ENCODE peak calls at places on chromosomes 13 and 19, in five cellular contexts. L, C, B, Y and T are unnamed samples.

GRCh38 chr19:3284759-3285646 is 60.5 kb downstream of the CELF5 start:
- DNase-seq in L (peak), C (no peak), B (peak), Y (no peak), T (no peak)

GRCh38 chr13:106155411-106155810 is 380.1 kb downstream of the EFNB2 start:
- DNase-seq in L (peak), C (no peak), B (no peak), Y (no peak), T (no peak)

GRCh38 chr13:19150712-19151228 is 30.9 kb downstream of the TUBA3C start:
- DNase-seq in L (no peak), C (no peak), B (no peak), Y (no peak), T (no peak)

GRCh38 chr13:73934215-73934623 is 200.0 kb downstream of the KLF12 start:
- DNase-seq in L (peak), C (no peak), B (no peak), Y (no peak), T (no peak)

GRCh38 chr19:3059653-3060052 is 2.6 kb downstream of the TLE5 start:
- DNase-seq in L (no peak), C (no peak), B (no peak), Y (no peak), T (no peak)

GRCh38 chr19:19343762-19344161 is 23.1 kb downstream of the MAU2 start:
- DNase-seq in L (no peak), C (no peak), B (no peak), Y (no peak), T (no peak)

GRCh38 chr13:30804474-30804873 is 69.1 kb downstream of the ALOX5AP start:
- DNase-seq in L (no peak), C (no peak), B (no peak), Y (no peak), T (no peak)

GRCh38 chr13:36919833-36920611 is at the start of gene SMAD9:
- DNase-seq in L (peak), C (no peak), B (peak), Y (no peak), T (no peak)

GRCh38 chr13:24997367-24997967 is 98.5 kb upstream of the PABPC3 start:
- DNase-seq in L (peak), C (peak), B (no peak), Y (no peak), T (peak)

GRCh38 chr13:102651892-102652291 is 43.0 kb downstream of the METTL21C start:
- DNase-seq in L (peak), C (peak), B (peak), Y (no peak), T (no peak)

GRCh38 chr19:5624741-5625140 is 1.9 kb downstream of the SAFB start:
- DNase-seq in L (no peak), C (no peak), B (no peak), Y (no peak), T (no peak)

GRCh38 chr19:8052464-8052859 is at the start of gene CCL25:
- DNase-seq in L (no peak), C (no peak), B (no peak), Y (no peak), T (no peak)

GRCh38 chr19:38290631-38291147 is 13.4 kb upstream of the C19orf33 start:
- DNase-seq in L (peak), C (peak), B (no peak), Y (no peak), T (peak)

GRCh38 chr13:50069255-50069654 is 54.0 kb downstream of the KCNRG start:
- DNase-seq in L (no peak), C (no peak), B (no peak), Y (no peak), T (no peak)

GRCh38 chr13:100506154-100506553 is 82.4 kb downstream of the GGACT start:
- DNase-seq in L (no peak), C (no peak), B (no peak), Y (no peak), T (no peak)

GRCh38 chr19:16378291-16378889 is 53.8 kb downstream of the KLF2 start:
- DNase-seq in L (no peak), C (no peak), B (no peak), Y (no peak), T (no peak)

GRCh38 chr13:41059466-41059865 is 1.8 kb upstream of the WBP4 start:
- DNase-seq in L (no peak), C (no peak), B (no peak), Y (no peak), T (no peak)

GRCh38 chr19:41801682-41802317 is 5.4 kb downstream of the CEACAM3 start:
- DNase-seq in L (no peak), C (no peak), B (no peak), Y (no peak), T (no peak)

GRCh38 chr13:111668451-111668850 is 348.0 kb downstream of the TEX29 start:
- DNase-seq in L (no peak), C (no peak), B (no peak), Y (no peak), T (no peak)

GRCh38 chr19:18321729-18322091 is 1.2 kb downstream of the LSM4 start:
- DNase-seq in L (no peak), C (no peak), B (no peak), Y (no peak), T (no peak)

GRCh38 chr13:99281811-99282263 is 23.7 kb upstream of the GPR18 start:
- DNase-seq in L (no peak), C (no peak), B (peak), Y (no peak), T (no peak)

GRCh38 chr13:96041326-96042092 is 11.7 kb downstream of the UGGT2 start:
- DNase-seq in L (no peak), C (no peak), B (no peak), Y (no peak), T (no peak)

GRCh38 chr19:6210721-6211600 is 68.8 kb downstream of the MLLT1 start:
- DNase-seq in L (no peak), C (no peak), B (no peak), Y (no peak), T (no peak)

GRCh38 chr13:80276371-80277289 is 64.3 kb downstream of the SPRY2 start:
- DNase-seq in L (peak), C (no peak), B (no peak), Y (no peak), T (no peak)

GRCh38 chr19:39941615-39942507 is 7.4 kb upstream of the FCGBP start:
- DNase-seq in L (peak), C (peak), B (no peak), Y (no peak), T (no peak)

GRCh38 chr13:99661791-99662190 is 160.5 kb downstream of the TM9SF2 start:
- DNase-seq in L (no peak), C (no peak), B (no peak), Y (no peak), T (no peak)

GRCh38 chr13:42041684-42042035 is 6.8 kb upstream of the DGKH start:
- DNase-seq in L (peak), C (no peak), B (peak), Y (no peak), T (no peak)

GRCh38 chr19:46620716-46621115 is 4.2 kb downstream of the PTGIR start:
- DNase-seq in L (no peak), C (no peak), B (no peak), Y (no peak), T (no peak)

GRCh38 chr19:3065675-3066357 is 3.5 kb upstream of the TLE5 start:
- DNase-seq in L (no peak), C (no peak), B (no peak), Y (no peak), T (no peak)

GRCh38 chr13:60392136-60392535 is 4.9 kb upstream of the TDRD3 start:
- DNase-seq in L (no peak), C (no peak), B (no peak), Y (no peak), T (no peak)

GRCh38 chr19:44552324-44552723 is 22.8 kb upstream of the CEACAM20 start:
- DNase-seq in L (peak), C (no peak), B (no peak), Y (no peak), T (no peak)

DNA sequence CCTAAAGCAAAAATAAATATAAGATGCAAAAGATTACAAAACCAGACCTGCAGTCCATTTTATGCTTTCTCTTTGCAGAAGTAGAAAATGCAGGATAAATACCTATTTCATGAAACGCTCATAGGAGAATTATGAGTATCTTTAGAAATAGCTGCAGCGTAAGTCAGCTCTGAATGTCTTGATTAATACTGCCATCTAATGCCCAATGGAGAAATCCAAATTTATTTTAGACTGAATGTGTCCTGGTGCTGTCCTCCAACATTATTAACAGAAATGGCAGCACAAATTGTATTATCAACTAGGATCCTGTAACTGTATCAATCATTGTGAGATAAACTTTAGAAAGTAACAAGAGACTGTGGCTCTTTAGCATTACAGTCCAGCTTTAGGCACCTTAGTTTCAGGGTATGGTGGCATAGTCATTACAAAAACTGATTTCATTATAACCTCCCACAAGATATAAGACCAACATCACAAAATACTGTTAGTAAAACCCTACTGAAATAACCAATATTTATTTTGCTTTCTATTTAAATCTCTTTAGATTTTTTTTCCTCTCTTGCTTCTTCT is 162.1 kb upstream of the MIR17HG start:
- DNase-seq in L (peak), C (no peak), B (no peak), Y (no peak), T (no peak)
- TF ChIP-seq CTCF in L (peak), C (no peak), B (no peak), Y (peak), T (no peak)

GRCh38 chr13:112894423-112894672 is 74.7 kb upstream of the MCF2L start:
- DNase-seq in L (no peak), C (no peak), B (no peak), Y (no peak), T (no peak)
- H3K4me3 ChIP-seq in L (no peak), C (no peak), B (no peak), Y (peak), T (no peak)

GRCh38 chr13:110239280-110240120 is 67.5 kb downstream of the COL4A1 start:
- DNase-seq in L (no peak), C (no peak), B (no peak), Y (no peak), T (no peak)
- TF ChIP-seq CTCF in L (peak), C (no peak), B (no peak), Y (no peak), T (no peak)

DNA sequence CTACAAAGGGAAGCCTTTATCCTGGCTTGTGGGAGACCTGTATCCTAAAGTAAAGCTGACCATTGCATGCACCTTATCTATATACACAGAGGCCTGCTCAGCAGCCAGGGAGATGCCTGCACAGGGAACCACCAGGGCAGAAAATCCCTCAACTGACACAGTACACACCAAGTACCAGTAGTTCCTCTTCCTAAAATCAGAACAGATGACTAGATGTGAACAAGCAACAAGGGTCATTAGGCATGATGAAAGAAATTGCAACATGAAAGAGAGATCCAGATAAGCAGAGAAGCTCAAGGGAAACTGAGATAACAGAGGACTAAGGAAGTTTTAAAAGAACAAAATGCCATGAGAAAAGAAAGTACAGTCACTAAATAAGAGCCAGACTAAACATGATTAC is 39.7 kb upstream of the SLC7A9 start:
- DNase-seq in L (no peak), C (no peak), B (no peak), Y (no peak), T (no peak)
- H3K4me3 ChIP-seq in L (no peak), C (no peak), B (no peak), Y (no peak), T (no peak)

GRCh38 chr13:46602531-46602930 is 49.6 kb downstream of the LRCH1 start:
- DNase-seq in L (no peak), C (no peak), B (no peak), Y (no peak), T (no peak)

GRCh38 chr13:46600943-46601311 is 48.0 kb downstream of the LRCH1 start:
- DNase-seq in L (no peak), C (no peak), B (no peak), Y (no peak), T (no peak)

GRCh38 chr13:46604226-46604968 is 51.4 kb downstream of the LRCH1 start:
- DNase-seq in L (no peak), C (no peak), B (no peak), Y (no peak), T (no peak)

GRCh38 chr13:46605089-46605488 is 52.1 kb downstream of the LRCH1 start:
- DNase-seq in L (no peak), C (no peak), B (no peak), Y (no peak), T (no peak)

GRCh38 chr13:46603165-46603603 is 50.2 kb downstream of the LRCH1 start:
- DNase-seq in L (peak), C (no peak), B (no peak), Y (no peak), T (no peak)
- TF ChIP-seq CTCF in L (peak), C (peak), B (no peak), Y (no peak), T (peak)

GRCh38 chr19:35628565-35629331 is at the start of gene RBM42:
- DNase-seq in L (peak), C (peak), B (peak), Y (peak), T (peak)

GRCh38 chr19:35637165-35637564 is 4.4 kb upstream of the ETV2 start:
- DNase-seq in L (no peak), C (no peak), B (no peak), Y (no peak), T (no peak)

GRCh38 chr19:35636651-35637050 is 4.9 kb upstream of the ETV2 start:
- DNase-seq in L (no peak), C (no peak), B (no peak), Y (no peak), T (no peak)

GRCh38 chr19:35629332-35629633 is 447 bp downstream of the RBM42 start:
- DNase-seq in L (no peak), C (no peak), B (no peak), Y (no peak), T (no peak)

GRCh38 chr19:35633727-35634440 is 5.0 kb downstream of the RBM42 start:
- DNase-seq in L (no peak), C (no peak), B (no peak), Y (no peak), T (no peak)
- H3K4me3 ChIP-seq in L (no peak), C (no peak), B (no peak), Y (no peak), T (no peak)

DNA sequence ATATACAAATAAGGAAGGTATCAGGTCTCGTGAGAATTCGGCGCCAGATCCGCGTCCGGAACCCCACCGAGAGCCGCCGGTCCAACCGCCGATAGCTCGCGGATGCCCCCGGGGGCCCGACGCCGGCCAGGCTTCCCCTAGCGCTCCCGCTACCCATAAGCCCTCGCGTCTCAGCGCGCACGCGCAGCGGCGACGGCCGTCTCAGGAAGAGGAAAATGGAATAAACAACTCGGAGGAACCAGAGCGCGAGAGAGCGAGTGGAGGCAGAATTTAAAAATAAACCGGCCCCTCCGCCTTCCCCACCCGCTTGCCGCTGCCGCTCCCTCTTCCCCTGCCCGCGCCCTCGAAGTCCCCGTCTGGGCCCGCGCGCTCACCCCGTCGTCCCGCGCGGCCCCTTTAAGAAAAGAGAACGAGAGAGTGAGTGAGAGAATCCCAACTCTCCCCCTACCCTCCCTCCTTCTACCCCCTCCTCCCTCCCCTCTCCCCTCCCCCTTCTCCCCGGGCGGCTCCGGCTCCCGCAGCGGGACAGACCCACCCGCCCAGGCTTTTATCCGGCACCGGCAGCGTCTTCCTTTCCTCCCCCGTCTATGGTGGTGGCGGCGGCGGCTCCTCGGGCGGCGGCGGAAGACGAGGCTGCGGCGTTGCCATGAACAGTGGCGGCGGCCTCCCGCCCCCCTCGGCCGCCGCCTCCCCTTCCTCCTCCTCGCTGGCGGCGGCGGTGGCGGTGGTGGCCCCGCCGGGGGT is at the start of gene PAN3:
- DNase-seq in L (peak), C (peak), B (peak), Y (peak), T (peak)
- TF ChIP-seq CTCF in L (no peak), C (no peak), B (peak), Y (no peak), T (no peak)

DNA sequence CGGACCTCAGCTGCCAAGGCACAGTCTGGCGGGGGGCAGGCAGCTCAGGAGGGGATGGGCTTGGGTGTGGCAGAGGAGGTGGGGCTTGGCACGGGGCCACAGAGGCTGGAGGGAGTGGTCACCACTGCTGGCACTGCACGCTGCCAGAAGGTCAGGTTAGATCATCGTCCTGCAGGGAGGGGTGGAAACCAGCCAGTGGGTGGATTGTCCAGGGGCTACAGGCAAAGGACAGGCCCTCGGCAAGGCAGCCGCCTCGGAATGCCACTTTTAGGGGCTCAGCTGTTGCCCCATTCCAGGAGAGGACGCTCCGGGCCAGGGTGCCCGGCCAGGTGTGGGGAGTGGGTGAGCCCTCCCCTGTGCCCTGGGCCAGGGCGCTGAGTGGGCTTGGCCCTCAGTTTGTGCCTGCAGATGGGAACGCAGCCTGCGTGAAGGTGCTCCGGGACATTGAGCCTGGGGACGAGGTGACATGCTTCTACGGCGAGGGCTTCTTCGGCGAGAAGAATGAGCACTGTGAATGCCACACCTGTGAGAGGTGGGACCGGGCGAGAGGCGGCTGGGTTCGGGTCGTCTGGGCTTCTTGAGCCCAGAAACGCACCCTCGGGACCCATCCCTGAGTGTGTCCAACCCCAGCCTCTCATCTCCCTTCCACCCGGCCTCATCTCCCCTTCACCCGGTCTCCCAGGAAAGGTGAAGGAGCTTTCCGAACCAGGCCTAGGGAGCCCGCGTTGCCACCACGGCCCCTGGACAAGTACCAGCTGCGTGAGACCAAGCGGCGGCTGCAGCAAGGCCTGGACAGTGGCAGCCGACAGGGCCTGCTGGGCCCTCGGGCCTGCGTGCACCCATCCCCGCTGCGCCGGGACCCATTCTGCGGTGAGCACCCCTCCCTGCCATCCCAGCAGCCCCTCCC is 6.4 kb downstream of the KMT5C start:
- DNase-seq in L (no peak), C (no peak), B (peak), Y (no peak), T (no peak)
- H3K4me3 ChIP-seq in L (no peak), C (no peak), B (no peak), Y (no peak), T (no peak)

GRCh38 chr19:29665215-29665825 is at the start of gene PLEKHF1:
- DNase-seq in L (peak), C (no peak), B (peak), Y (no peak), T (no peak)
- TF ChIP-seq CTCF in L (no peak), C (no peak), B (no peak), Y (no peak), T (no peak)